ENCODE peak calls at places on chromosomes 4 and X, in five cellular contexts. K is GM23248, N is DND-41, U is astrocyte, Q is neural progenitor cell. E is an unnamed sample. For H3K79me2 and H3K4me1, the result is how much of the 10 kb centered on the place peaks cover.

GRCh38 chr4:24799544-24800272 is 4.3 kb downstream of the SOD3 start:
- DNase-seq in K (peak), N (no peak), U (no peak), Q (peak), E (peak)

GRCh38 chr4:150874386-150875226 is 140.5 kb downstream of the LRBA start:
- DNase-seq in K (no peak), N (no peak), U (peak), Q (no peak), E (peak)

GRCh38 chr4:142404191-142404611 is 441.9 kb downstream of the INPP4B start:
- DNase-seq in K (peak), N (peak), U (peak), Q (no peak), E (peak)

GRCh38 chr4:184824776-184825393 is 883 bp downstream of the ACSL1 start:
- DNase-seq in K (no peak), N (no peak), U (no peak), Q (no peak), E (no peak)

GRCh38 chr4:1222938-1223690 is 25.8 kb downstream of the CTBP1 start:
- DNase-seq in K (no peak), N (no peak), U (no peak), Q (no peak), E (no peak)

GRCh38 chrX:108494416-108495095 is 54.9 kb downstream of the COL4A5 start:
- DNase-seq in K (peak), N (no peak), U (peak), Q (no peak), E (peak)

GRCh38 chr4:130808492-130808891 is 1712.5 kb downstream of the C4orf33 start:
- DNase-seq in K (no peak), N (no peak), U (no peak), Q (peak), E (peak)

GRCh38 chrX:133151320-133151719 is 54.4 kb upstream of the USP26 start:
- DNase-seq in K (peak), N (no peak), U (no peak), Q (no peak), E (no peak)

GRCh38 chr4:23630110-23630509 is 259.7 kb downstream of the PPARGC1A start:
- DNase-seq in K (no peak), N (no peak), U (peak), Q (no peak), E (peak)

GRCh38 chr4:81504685-81505598 is 33.2 kb upstream of the RASGEF1B start:
- DNase-seq in K (peak), N (peak), U (no peak), Q (no peak), E (peak)

GRCh38 chr4:139245590-139245989 is 34.4 kb downstream of the MGARP start:
- DNase-seq in K (peak), N (no peak), U (peak), Q (no peak), E (no peak)

GRCh38 chr4:3213101-3213416 is 35.9 kb upstream of the MSANTD1 start:
- DNase-seq in K (no peak), N (no peak), U (no peak), Q (no peak), E (no peak)

GRCh38 chr4:144754562-144755410 is 108.8 kb downstream of the HHIP start:
- DNase-seq in K (peak), N (no peak), U (peak), Q (peak), E (peak)

GRCh38 chr4:184306949-184307348 is 89.3 kb upstream of the ENPP6 start:
- DNase-seq in K (peak), N (no peak), U (peak), Q (no peak), E (peak)

DNA sequence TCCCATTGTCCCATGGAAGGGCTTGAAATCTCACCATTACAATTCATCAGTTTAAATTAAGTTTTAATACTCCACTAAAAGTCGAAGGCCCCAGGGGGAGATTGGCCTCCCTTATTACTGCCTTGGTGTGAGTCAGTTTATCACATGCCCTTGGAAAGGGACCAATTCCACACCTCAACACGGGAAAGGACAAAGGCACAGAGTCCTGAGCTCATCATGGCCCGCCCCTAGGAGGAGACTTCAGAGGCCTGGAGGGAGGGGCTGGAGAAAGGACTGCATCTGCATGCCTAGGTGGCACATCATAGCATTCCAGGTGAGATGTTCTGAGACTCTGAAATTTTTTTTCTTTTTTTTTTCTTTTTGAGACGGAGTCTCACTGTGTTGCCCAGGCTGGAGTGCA is 2.8 kb upstream of the SEL1L3 start:
- DNase-seq in K (peak), N (no peak), U (peak), Q (no peak), E (no peak)
- H3K79me2 ChIP-seq in K (under half), N (under half), U (under half), Q (under half), E (under half)

GRCh38 chr4:158155656-158156356 is 17.0 kb downstream of the GASK1B start:
- DNase-seq in K (no peak), N (no peak), U (peak), Q (no peak), E (peak)

GRCh38 chr4:158159054-158159717 is 13.6 kb downstream of the GASK1B start:
- DNase-seq in K (peak), N (no peak), U (peak), Q (no peak), E (peak)

GRCh38 chr4:158159718-158160094 is 13.1 kb downstream of the GASK1B start:
- DNase-seq in K (no peak), N (no peak), U (peak), Q (no peak), E (peak)

GRCh38 chr4:158161561-158162354 is 11.1 kb downstream of the GASK1B start:
- DNase-seq in K (peak), N (no peak), U (peak), Q (peak), E (peak)

DNA sequence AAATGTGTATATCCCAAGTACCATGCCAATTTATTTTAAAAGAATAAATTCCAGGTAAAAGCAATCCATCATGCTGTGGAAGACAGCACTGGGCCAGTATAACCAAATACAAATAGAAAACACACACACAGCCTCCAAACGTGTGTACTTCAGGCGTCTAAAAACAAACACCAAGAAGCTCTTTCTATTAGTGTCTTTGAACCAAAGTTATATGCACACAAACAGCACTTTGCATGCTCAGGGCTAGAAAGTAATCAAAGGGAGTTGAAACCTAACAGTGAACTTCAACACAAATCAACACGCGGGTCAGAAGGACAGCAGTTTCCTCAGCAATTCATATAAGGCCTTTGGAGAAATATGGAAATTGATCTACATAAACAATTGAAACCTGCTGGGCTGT is 15.4 kb downstream of the GASK1B start:
- DNase-seq in K (no peak), N (no peak), U (no peak), Q (no peak), E (no peak)
- H3K4me1 ChIP-seq in K (under half), N (under half), U (under half), Q (under half), E (under half)

GRCh38 chr4:174422893-174423256 is 99.4 kb downstream of the HPGD start:
- DNase-seq in K (no peak), N (no peak), U (no peak), Q (no peak), E (no peak)
- H3K79me2 ChIP-seq in K (under half), N (under half), U (under half), Q (under half), E (under half)

GRCh38 chrX:68878977-68879376 is 50.2 kb downstream of the EFNB1 start:
- DNase-seq in K (no peak), N (no peak), U (no peak), Q (no peak), E (no peak)
- H3K4me1 ChIP-seq in K (under half), N (under half), U (under half), Q (under half), E (under half)

DNA sequence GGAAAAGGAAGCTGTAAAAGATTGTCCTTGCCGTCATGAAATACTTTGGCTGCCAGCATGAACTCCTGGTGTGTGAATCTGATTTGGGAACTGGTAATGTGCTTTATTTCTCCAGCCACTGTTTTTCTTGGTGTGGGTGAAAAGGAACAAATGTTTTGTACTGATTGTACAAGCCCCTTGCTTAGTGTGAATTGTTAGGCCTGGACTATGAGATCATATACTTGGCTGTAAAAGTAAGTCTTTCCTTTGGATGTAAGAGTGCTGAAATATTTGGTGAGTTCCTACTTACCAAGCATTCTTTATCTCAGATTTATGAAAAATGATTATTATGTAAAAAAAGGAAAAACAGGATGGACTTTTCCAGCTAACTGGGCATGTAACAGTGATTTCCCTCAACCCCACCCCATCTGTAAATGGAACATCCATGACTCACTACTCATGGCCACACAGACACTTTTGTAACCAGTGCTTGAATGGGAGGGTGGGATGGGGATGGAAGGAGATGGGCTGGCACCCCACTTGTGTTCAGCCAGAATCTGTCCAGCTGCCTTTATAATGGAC is 6.3 kb downstream of the FNIP2 start:
- DNase-seq in K (peak), N (no peak), U (peak), Q (no peak), E (peak)
- H3K79me2 ChIP-seq in K (half or more), N (under half), U (half or more), Q (under half), E (under half)

GRCh38 chr4:76199664-76200211 is 13.9 kb downstream of the SCARB2 start:
- DNase-seq in K (no peak), N (no peak), U (peak), Q (no peak), E (peak)
- H3K4me1 ChIP-seq in K (under half), N (under half), U (under half), Q (under half), E (half or more)

GRCh38 chr4:133802741-133803140 is 398.8 kb downstream of the PABPC4L start:
- DNase-seq in K (peak), N (no peak), U (peak), Q (no peak), E (peak)

GRCh38 chr4:133799916-133800315 is 401.7 kb downstream of the PABPC4L start:
- DNase-seq in K (no peak), N (no peak), U (no peak), Q (no peak), E (no peak)

GRCh38 chr4:133801858-133802257 is 399.7 kb downstream of the PABPC4L start:
- DNase-seq in K (no peak), N (no peak), U (no peak), Q (peak), E (no peak)

DNA sequence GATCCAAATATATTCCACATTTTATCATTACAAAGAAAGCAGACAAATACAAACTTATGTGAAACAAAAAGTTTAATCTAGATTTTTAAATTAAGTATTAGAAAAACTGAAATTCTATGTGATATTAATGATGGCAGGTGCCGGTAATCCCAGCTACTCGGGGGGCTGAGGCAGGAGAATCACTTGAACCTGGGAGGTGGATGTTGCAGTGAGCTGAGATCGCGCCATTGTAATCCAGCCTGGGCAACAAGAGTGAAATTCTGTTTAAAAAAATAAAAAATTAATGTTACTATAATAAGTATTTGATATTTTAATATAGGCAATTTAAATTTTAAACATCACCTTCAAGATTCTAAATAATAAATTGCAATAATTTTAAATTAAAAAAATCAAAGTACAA is 400.6 kb downstream of the PABPC4L start:
- DNase-seq in K (no peak), N (no peak), U (no peak), Q (no peak), E (no peak)
- H3K79me2 ChIP-seq in K (under half), N (under half), U (under half), Q (under half), E (under half)

GRCh38 chr4:54061873-54062272 is 2.5 kb downstream of the CHIC2 start:
- DNase-seq in K (no peak), N (no peak), U (no peak), Q (no peak), E (no peak)
- H3K4me1 ChIP-seq in K (half or more), N (half or more), U (under half), Q (under half), E (under half)

E was measured in fibroblast of lung.